ENCODE peak calls at places on chromosomes 1 and 21, in four cellular contexts. Z is transverse colon, B is neural progenitor cell, V is pancreas. G is an unnamed sample.
A peak's percentile ranks its signal among the peaks of the same experiment; 100 is the strongest.

GRCh38 chr1:84960371-84960770 is 36.5 kb downstream of the MCOLN2 start:
- DNase-seq in Z (no peak), B (no peak), V (no peak), G (peak; percentile 29)

GRCh38 chr1:247277211-247277610 is 21.3 kb downstream of the VN1R5 start:
- DNase-seq in Z (no peak), B (no peak), V (no peak), G (no peak)

GRCh38 chr1:198359024-198359653 is 181.3 kb downstream of the ATP6V1G3 start:
- DNase-seq in Z (no peak), B (no peak), V (no peak), G (peak; percentile 5)

GRCh38 chr1:168079761-168080160 is 57.0 kb downstream of the GPR161 start:
- DNase-seq in Z (no peak), B (no peak), V (no peak), G (no peak)

GRCh38 chr21:42414928-42415769 is 11.4 kb downstream of the UBASH3A start:
- DNase-seq in Z (peak; percentile 55), B (no peak), V (no peak), G (no peak)

GRCh38 chr1:230807551-230808267 is 60.5 kb downstream of the CAPN9 start:
- DNase-seq in Z (no peak), B (no peak), V (no peak), G (no peak)

GRCh38 chr1:87402192-87403046 is 73.7 kb downstream of the LMO4 start:
- DNase-seq in Z (no peak), B (no peak), V (no peak), G (no peak)

GRCh38 chr1:87953732-87954344 is 625.2 kb downstream of the LMO4 start:
- DNase-seq in Z (peak; percentile 75), B (peak; percentile 69), V (peak; percentile 36), G (peak; percentile 74)

GRCh38 chr1:223301346-223301745 is 62.6 kb downstream of the SUSD4 start:
- DNase-seq in Z (no peak), B (no peak), V (no peak), G (no peak)

GRCh38 chr21:30340714-30341573 is 3.5 kb upstream of the KRTAP27-1 start:
- DNase-seq in Z (peak; percentile 41), B (peak; percentile 52), V (no peak), G (peak; percentile 56)

DNA sequence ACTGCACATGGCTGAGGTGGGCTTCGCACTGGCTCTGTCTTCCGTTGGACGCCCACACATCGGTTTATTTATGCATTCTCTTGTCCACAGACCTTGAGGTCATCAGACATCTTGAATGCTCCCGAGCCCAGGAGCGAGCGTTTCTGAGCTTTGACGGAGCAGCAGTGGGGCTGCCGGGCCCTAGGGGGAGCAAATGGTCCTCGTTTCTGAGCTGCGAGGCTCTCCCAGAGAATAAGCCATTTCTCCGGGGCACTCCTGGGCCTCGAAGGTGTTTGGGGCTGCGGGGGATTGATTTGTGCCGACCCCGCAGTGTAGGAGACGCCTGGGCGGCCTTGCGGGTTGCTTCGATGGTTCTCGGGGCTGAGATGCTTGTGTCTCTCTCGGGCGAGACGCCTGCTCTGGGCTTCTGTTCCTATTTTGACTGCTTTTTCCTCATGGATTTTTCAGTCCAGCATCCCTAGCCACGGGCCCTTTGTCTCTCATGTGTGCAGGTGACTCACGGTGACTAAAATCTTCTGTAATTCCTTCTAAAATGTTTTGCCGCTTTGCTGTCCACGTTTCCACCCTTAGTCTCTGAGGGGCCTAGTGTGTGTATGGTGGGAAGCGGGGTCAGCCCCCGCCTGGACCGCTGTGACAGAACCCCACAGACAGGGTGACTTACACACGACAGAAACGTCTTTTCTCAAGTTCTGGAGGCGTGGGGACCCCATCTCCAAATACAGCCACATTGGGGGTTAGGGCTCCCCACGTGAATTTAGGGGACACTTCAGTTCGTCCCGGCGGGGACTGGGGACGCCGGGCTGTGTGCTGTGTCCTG is 62.1 kb downstream of the FAAP20 start:
- DNase-seq in Z (peak; percentile 38), B (peak; percentile 79), V (no peak), G (peak; percentile 63)
- TF ChIP-seq CTCF in Z (peak; percentile 42), B (peak; percentile 61), V (no peak), G (peak; percentile 47)

GRCh38 chr1:162035241-162035640 is 11.6 kb upstream of the OLFML2B start:
- DNase-seq in Z (no peak), B (no peak), V (peak; percentile 39), G (no peak)

GRCh38 chr1:162033445-162033844 is 9.8 kb upstream of the OLFML2B start:
- DNase-seq in Z (no peak), B (no peak), V (no peak), G (no peak)

GRCh38 chr1:162038624-162039023 is 15.0 kb upstream of the OLFML2B start:
- DNase-seq in Z (no peak), B (no peak), V (no peak), G (no peak)

GRCh38 chr1:162040657-162041056 is 17.0 kb upstream of the OLFML2B start:
- DNase-seq in Z (no peak), B (peak; percentile 53), V (no peak), G (peak; percentile 26)

GRCh38 chr1:162036156-162036555 is 12.5 kb upstream of the OLFML2B start:
- DNase-seq in Z (no peak), B (no peak), V (no peak), G (no peak)
- H3K27ac ChIP-seq in Z (no peak overlapping the region), B (no peak overlapping the region), V (no peak overlapping the region), G (no peak overlapping the region)

DNA sequence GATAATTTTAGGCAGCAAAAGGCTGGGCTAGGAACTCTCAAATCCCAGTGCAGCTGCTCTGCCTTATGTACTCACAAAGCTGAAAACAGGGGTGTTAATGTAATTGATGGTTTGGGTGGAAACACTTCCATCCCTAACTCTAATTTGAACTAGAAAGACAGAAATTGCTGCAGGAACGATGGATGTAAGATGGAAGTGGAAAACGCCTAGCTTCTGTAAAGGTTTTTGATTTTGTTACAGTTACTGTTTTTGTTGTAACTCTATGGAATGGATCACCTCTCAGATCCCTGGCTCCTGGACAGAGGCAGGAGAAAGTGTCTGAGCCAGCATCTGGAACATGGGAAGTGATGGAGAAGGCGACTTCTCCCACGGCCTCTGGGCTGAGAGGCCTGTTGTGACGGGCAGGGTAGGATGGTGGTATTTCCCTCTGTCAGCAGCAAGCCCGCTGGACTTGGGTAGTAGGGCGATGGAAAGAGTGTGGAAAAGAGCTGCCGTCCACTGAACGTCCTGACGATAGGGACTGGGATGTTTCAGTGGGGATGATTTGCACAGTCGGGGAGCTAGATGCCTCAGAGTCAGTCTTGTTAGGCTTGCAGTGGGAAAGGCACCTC is 1.6 kb downstream of the TRAF5 start:
- DNase-seq in Z (no peak), B (no peak), V (no peak), G (no peak)
- H3K4me3 ChIP-seq in Z (peak overlapping the region; percentile 80), B (no peak overlapping the region), V (peak overlapping the region; percentile 85), G (no peak overlapping the region)

GRCh38 chr1:74236440-74236839 is 1.3 kb downstream of the TNNI3K start:
- DNase-seq in Z (no peak), B (no peak), V (no peak), G (no peak)

GRCh38 chr1:74237035-74237434 is 1.8 kb downstream of the TNNI3K start:
- DNase-seq in Z (no peak), B (no peak), V (no peak), G (no peak)

GRCh38 chr1:74235153-74235552 is at the start of gene TNNI3K:
- DNase-seq in Z (no peak), B (no peak), V (no peak), G (no peak)

DNA sequence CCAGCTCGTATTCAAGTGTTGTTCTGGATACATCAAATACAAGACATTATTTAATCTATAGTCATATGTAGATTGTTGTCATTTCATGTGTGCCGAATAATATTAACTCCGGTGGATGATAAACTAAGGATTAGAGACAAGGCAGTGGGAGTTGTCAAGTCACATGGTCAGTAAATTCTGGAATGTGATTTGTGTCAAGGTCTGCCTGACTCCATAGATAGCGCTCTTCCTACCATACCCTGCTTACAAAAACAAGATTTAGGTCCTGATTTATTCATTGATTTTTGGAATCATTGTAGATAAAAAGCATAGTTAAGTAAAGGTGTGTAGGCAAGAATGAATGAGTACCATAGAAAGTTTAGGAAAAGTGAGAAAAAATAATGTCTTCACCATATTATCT is 2.6 kb downstream of the TNNI3K start:
- DNase-seq in Z (no peak), B (no peak), V (no peak), G (no peak)
- TF ChIP-seq CTCF in Z (no peak), B (no peak), V (no peak), G (no peak)

GRCh38 chr1:43275826-43276620 is 6.2 kb downstream of the TMEM125 start:
- DNase-seq in Z (no peak), B (no peak), V (peak; percentile 15), G (no peak)
- H3K27ac ChIP-seq in Z (no peak overlapping the region), B (no peak overlapping the region), V (peak overlapping the region; percentile 53), G (peak overlapping the region; percentile 75)

DNA sequence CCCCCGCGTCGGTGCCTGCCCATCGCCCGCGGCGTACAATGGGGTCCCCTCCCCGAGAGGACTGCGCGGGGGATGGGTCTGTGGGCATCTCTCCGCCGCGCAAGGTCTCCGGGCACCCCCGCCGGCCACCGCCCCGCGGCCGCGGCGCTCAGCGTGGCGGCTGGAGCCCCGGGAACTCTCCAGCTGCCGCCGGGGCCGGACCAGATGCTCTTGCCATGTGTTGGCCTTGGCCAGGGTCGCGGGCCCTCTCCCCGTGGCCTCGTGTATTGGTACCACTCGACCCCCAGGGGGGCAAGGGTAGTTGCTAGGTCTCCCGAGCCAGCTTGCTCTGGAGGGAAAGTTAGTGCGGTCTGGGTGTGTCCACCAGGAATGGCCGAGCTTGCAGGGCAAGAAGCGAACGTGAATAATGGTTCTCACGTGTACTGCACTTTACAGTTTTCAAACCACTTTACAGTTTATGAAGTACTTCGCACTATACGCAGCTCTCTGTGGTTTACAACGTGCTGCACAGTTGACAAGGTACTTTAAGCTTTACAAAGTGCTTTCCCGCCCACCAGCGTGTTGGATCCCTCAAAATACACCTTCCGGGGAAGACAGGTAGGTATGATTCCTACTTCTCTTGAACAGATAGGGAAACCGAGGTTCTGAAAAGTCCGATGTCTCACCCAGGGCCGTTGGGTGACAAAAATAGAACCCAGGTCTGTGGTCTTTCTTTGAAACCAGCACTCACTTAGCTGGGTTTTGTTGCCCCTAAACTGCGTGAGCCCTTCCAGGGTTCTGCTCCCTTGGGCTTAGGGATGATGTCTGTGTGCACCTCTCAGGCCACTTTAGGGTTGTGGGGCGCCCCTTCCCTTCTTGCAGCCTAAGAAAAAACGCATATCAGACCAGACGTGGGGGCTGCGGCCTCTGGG is 1.2 kb downstream of the EPHB2 start:
- DNase-seq in Z (peak; percentile 47), B (peak; percentile 47), V (no peak), G (peak; percentile 27)
- H3K4me3 ChIP-seq in Z (peak overlapping the region; percentile 58), B (peak overlapping the region; percentile 82), V (peak overlapping the region; percentile 67), G (peak overlapping the region; percentile 67)

G was measured in hepatocyte.